ENCODE peak calls at places on chromosomes 11 and 22, in four cellular contexts. L is transverse colon, X is prostate gland, R is GM12891. D is an unnamed sample.

GRCh38 chr11:16155448-16155847 is 200.9 kb downstream of the SOX6 start:
- DNase-seq in L (no peak), X (no peak), R (no peak), D (no peak)

GRCh38 chr11:33375688-33376311 is 118.6 kb downstream of the HIPK3 start:
- DNase-seq in L (no peak), X (no peak), R (peak; percentile 30), D (no peak)

GRCh38 chr22:32721328-32722180 is 80.0 kb upstream of the TIMP3 start:
- DNase-seq in L (no peak), X (no peak), R (no peak), D (no peak)

GRCh38 chr22:37077802-37078448 is 26.4 kb downstream of the KCTD17 start:
- DNase-seq in L (peak; percentile 75), X (peak; percentile 32), R (peak; percentile 92), D (no peak)

GRCh38 chr11:57873196-57873911 is 111.8 kb downstream of the CTNND1 start:
- DNase-seq in L (no peak), X (no peak), R (no peak), D (no peak)

GRCh38 chr11:1484061-1484671 is 2.4 kb downstream of the MOB2 start:
- DNase-seq in L (no peak), X (no peak), R (no peak), D (no peak)

GRCh38 chr22:37502342-37503182 is 16.4 kb upstream of the MFNG start:
- DNase-seq in L (peak; percentile 93), X (peak; percentile 84), R (no peak), D (no peak)

GRCh38 chr11:59802639-59803176 is 7.9 kb downstream of the MRPL16 start:
- DNase-seq in L (no peak), X (peak; percentile 47), R (no peak), D (peak; percentile 22)

GRCh38 chr11:77512092-77512491 is 38.2 kb upstream of the PAK1 start:
- DNase-seq in L (no peak), X (no peak), R (no peak), D (no peak)

GRCh38 chr11:70713988-70714665 is 315.8 kb downstream of the CTTN start:
- DNase-seq in L (no peak), X (no peak), R (no peak), D (no peak)

GRCh38 chr11:101169944-101170343 is 40.3 kb upstream of the PGR start:
- DNase-seq in L (no peak), X (no peak), R (no peak), D (no peak)

GRCh38 chr11:61293869-61294716 is 1.0 kb downstream of the VWCE start:
- DNase-seq in L (peak; percentile 21), X (no peak), R (peak; percentile 67), D (no peak)

GRCh38 chr22:49657275-49657973 is 170.2 kb downstream of the BRD1 start:
- DNase-seq in L (peak; percentile 68), X (peak; percentile 14), R (peak; percentile 64), D (no peak)
- TF ChIP-seq POLR2AphosphoS5 in L (no peak), X (no peak), R (peak; percentile 46), D (no peak)

GRCh38 chr22:20127869-20128618 is 3.6 kb upstream of the ZDHHC8 start:
- DNase-seq in L (no peak), X (no peak), R (no peak), D (no peak)
- TF ChIP-seq POLR2AphosphoS5 in L (no peak), X (no peak), R (peak; percentile 78), D (no peak)

GRCh38 chr11:114156131-114156581 is 96.6 kb downstream of the ZBTB16 start:
- DNase-seq in L (no peak), X (no peak), R (no peak), D (no peak)
- TF ChIP-seq POLR2AphosphoS5 in L (no peak), X (no peak), R (no peak), D (no peak)

DNA sequence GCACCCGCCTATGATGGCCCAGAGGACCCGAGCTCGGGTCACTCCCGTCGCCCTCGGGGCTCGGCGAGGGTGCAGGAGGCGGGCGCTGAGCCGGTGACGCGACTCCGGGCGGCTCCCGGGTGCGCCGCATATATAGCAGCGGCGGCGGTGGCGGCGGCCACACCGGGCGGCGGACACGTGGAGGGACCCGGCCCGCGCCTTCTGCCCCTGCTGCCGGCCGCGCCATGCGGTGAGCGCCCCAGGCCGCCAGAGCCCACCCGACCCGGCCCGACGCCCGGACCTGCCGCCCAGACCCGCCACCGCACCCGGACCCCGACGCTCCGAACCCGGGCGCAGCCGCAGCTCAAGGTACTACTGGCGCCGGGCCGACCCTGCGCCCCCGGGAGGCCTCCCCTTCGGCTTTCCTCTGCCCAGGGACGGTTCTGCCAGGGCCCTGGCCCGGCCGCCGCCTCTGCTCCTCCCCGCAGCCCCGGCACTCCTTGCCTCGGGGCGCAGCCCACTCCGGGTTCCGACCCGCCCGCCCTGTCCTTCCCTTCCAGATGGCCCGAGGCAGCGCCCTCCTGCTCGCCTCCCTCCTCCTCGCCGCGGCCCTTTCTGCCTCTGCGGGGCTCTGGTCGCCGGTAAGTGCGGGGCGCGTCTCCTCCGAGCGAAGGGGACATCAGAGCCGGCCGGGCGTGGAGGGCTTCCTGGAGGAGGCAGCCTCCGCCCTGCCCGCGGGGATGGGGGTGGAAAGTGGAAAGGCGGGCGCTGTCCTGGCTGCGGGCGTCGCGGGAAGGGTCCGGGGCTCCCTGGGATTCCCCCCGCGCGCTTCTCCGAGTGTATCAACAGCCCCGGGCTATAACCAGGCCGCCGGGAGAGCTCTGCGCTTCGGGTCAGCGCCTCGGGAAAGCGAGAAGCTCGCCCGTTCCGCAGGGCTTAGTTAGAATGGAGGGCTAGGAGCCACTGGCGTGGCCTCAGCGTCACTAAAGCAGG is at the start of gene GAL:
- DNase-seq in L (no peak), X (no peak), R (no peak), D (no peak)
- TF ChIP-seq POLR2AphosphoS5 in L (no peak), X (no peak), R (no peak), D (no peak)